ENCODE peak calls at places on chromosomes 4 and X, in four cellular contexts. M is Peyer's patch, E is K562, R is IMR-90. U is an unnamed sample.

GRCh38 chrX:92232182-92232581 is 453.0 kb downstream of the PCDH11X start:
- DNase-seq in M (no peak), E (no peak), R (peak; percentile 2), U (no peak)

GRCh38 chr4:141046255-141046654 is 87.0 kb downstream of the RNF150 start:
- DNase-seq in M (no peak), E (peak; percentile 2), R (peak; percentile 100), U (no peak)

GRCh38 chrX:152930516-152930915 is 32.6 kb downstream of the ZNF185 start:
- DNase-seq in M (no peak), E (no peak), R (no peak), U (no peak)

GRCh38 chr4:109553130-109553529 is 6.9 kb upstream of the MCUB start:
- DNase-seq in M (no peak), E (no peak), R (no peak), U (no peak)

GRCh38 chr4:1984406-1985191 is 24.2 kb downstream of the NELFA start:
- DNase-seq in M (no peak), E (no peak), R (no peak), U (peak; percentile 83)

GRCh38 chr4:118587116-118587869 is 97.9 kb upstream of the METTL14 start:
- DNase-seq in M (no peak), E (no peak), R (no peak), U (no peak)

GRCh38 chr4:77662396-77662795 is 56.8 kb downstream of the CXCL13 start:
- DNase-seq in M (no peak), E (no peak), R (no peak), U (no peak)

GRCh38 chrX:103562801-103563200 is 22.5 kb upstream of the TCEAL4 start:
- DNase-seq in M (no peak), E (no peak), R (no peak), U (no peak)

GRCh38 chrX:24574743-24575142 is 72.4 kb downstream of the PCYT1B start:
- DNase-seq in M (no peak), E (no peak), R (no peak), U (no peak)

GRCh38 chr4:23533859-23534258 is 356.0 kb downstream of the PPARGC1A start:
- DNase-seq in M (no peak), E (no peak), R (no peak), U (no peak)

GRCh38 chr4:6779667-6780565 is 2.6 kb upstream of the KIAA0232 start:
- DNase-seq in M (no peak), E (peak; percentile 24), R (peak; percentile 40), U (no peak)

GRCh38 chrX:69607616-69608015 is 8.3 kb upstream of the EDA start:
- DNase-seq in M (no peak), E (no peak), R (no peak), U (no peak)

GRCh38 chr4:113636877-113637276 is 124.7 kb downstream of the CAMK2D start:
- DNase-seq in M (no peak), E (peak; percentile 16), R (peak; percentile 62), U (no peak)

GRCh38 chr4:2292679-2293108 is 30.8 kb upstream of the MXD4 start:
- DNase-seq in M (no peak), E (no peak), R (peak; percentile 75), U (no peak)

GRCh38 chr4:89196056-89196674 is 84.8 kb downstream of the TIGD2 start:
- DNase-seq in M (no peak), E (peak; percentile 4), R (no peak), U (no peak)

GRCh38 chr4:15777697-15778096 is 431 bp upstream of the CD38 start:
- DNase-seq in M (no peak), E (no peak), R (no peak), U (no peak)

GRCh38 chrX:15269120-15269519 is 763 bp downstream of the ASB9 start:
- DNase-seq in M (no peak), E (no peak), R (no peak), U (no peak)

GRCh38 chrX:48960291-48960690 is 2.9 kb upstream of the OTUD5 start:
- DNase-seq in M (no peak), E (no peak), R (no peak), U (no peak)

GRCh38 chr4:117889978-117890377 is 144.3 kb upstream of the NDST3 start:
- DNase-seq in M (no peak), E (no peak), R (no peak), U (no peak)

GRCh38 chr4:10526431-10527222 is 69.4 kb upstream of the ZNF518B start:
- DNase-seq in M (no peak), E (peak; percentile 42), R (no peak), U (no peak)

GRCh38 chr4:184591070-184591677 is 58.1 kb downstream of the CASP3 start:
- DNase-seq in M (no peak), E (no peak), R (no peak), U (no peak)

GRCh38 chr4:101222156-101222845 is 125.0 kb downstream of the PPP3CA start:
- DNase-seq in M (no peak), E (no peak), R (peak; percentile 14), U (no peak)

GRCh38 chrX:130066975-130067615 is 43.2 kb downstream of the ELF4 start:
- DNase-seq in M (no peak), E (no peak), R (no peak), U (no peak)

GRCh38 chr4:157575339-157575738 is 354.8 kb downstream of the GRIA2 start:
- DNase-seq in M (no peak), E (no peak), R (no peak), U (no peak)

GRCh38 chr4:124061413-124061812 is 651.1 kb downstream of the ANKRD50 start:
- DNase-seq in M (no peak), E (no peak), R (peak; percentile 44), U (no peak)

GRCh38 chrX:139008185-139008584 is 296.7 kb upstream of the FGF13 start:
- DNase-seq in M (no peak), E (peak; percentile 20), R (no peak), U (no peak)

GRCh38 chrX:371907-372306 is 14.8 kb downstream of the PPP2R3B start:
- DNase-seq in M (no peak), E (peak; percentile 8), R (no peak), U (no peak)

GRCh38 chr4:13640149-13640671 is 12.7 kb upstream of the BOD1L1 start:
- DNase-seq in M (no peak), E (peak; percentile 7), R (peak; percentile 88), U (no peak)

GRCh38 chrX:118116308-118117068 is at the start of gene KLHL13:
- DNase-seq in M (peak; percentile 57), E (peak; percentile 48), R (peak; percentile 18), U (no peak)

GRCh38 chr4:7864685-7865084 is 75.0 kb downstream of the AFAP1 start:
- DNase-seq in M (no peak), E (no peak), R (no peak), U (no peak)

GRCh38 chr4:153038493-153039311 is 102.6 kb downstream of the FHDC1 start:
- DNase-seq in M (no peak), E (no peak), R (no peak), U (no peak)

GRCh38 chr4:99061048-99061447 is 27.5 kb downstream of the ADH5 start:
- DNase-seq in M (no peak), E (no peak), R (no peak), U (no peak)

GRCh38 chr4:187307131-187307530 is 583.5 kb upstream of the FAT1 start:
- DNase-seq in M (no peak), E (no peak), R (peak; percentile 48), U (no peak)

GRCh38 chrX:143854006-143854405 is 29.9 kb upstream of the UBE2NL start:
- DNase-seq in M (no peak), E (no peak), R (peak; percentile 11), U (no peak)

DNA sequence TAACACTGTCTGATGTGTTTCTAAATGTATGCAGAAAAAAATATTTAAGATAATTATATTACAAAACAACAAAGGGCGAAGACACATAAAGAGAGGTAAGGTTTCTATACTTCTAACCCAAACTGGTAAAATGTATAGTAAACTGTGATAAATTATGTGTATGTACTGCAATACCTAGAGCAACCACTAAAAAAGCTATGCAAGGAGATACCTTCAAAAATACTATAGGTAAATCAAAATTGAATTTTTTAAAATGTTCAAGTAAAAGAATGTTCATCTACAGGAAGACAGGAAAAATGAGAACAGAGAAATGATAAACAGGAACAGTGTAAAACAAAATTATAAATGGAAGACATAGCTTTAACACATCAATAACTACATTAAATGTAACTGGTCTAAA is 27.3 kb upstream of the RAI2 start:
- DNase-seq in M (no peak), E (no peak), R (no peak), U (no peak)
- TF ChIP-seq POLR2A in M (no peak), E (no peak), R (no peak), U (no peak)

GRCh38 chr4:95545526-95545925 is 3.2 kb downstream of the UNC5C start:
- DNase-seq in M (no peak), E (no peak), R (no peak), U (no peak)
- H3K4me3 ChIP-seq in M (no peak overlapping the region), E (no peak overlapping the region), R (no peak overlapping the region), U (no peak overlapping the region)

GRCh38 chrX:154547245-154548027 is at the start of gene IKBKG:
- DNase-seq in M (peak; percentile 91), E (peak; percentile 95), R (peak; percentile 86), U (peak; percentile 85)
- TF ChIP-seq POLR2A in M (peak; percentile 50), E (peak; percentile 78), R (peak; percentile 63), U (no peak)

DNA sequence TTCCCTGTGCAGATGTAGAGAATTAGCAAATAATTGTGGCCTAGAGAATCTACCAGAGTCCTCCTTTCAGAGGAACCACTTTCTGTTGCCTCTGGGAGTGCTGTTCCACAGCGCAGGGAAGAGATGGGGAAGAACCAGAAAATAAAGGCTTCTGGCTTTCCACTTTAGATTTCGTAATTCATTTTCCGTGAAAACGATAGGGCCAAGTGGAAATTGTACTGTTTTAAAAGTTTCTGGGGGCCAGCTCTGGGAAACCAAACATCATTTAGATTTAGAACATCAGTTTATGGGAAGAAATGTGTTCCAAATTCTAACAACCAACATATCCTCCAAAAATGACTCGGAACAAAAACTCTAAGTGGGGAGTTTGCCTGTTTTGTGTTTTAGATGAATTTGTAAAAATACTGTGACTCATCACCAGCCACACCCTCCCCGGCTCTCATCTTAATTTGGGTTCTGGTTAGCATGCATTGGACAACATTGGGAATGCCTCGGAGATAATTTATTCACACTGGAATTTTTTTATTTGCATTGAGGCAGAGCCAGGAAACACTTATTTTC is 65.2 kb upstream of the LNX1 start:
- DNase-seq in M (no peak), E (no peak), R (peak; percentile 21), U (peak; percentile 54)
- H3K4me3 ChIP-seq in M (no peak overlapping the region), E (no peak overlapping the region), R (no peak overlapping the region), U (no peak overlapping the region)

GRCh38 chr4:25861951-25862410 is 807 bp downstream of the SEL1L3 start:
- DNase-seq in M (peak; percentile 69), E (peak; percentile 59), R (peak; percentile 40), U (no peak)
- TF ChIP-seq POLR2A in M (no peak), E (peak; percentile 42), R (no peak), U (no peak)

DNA sequence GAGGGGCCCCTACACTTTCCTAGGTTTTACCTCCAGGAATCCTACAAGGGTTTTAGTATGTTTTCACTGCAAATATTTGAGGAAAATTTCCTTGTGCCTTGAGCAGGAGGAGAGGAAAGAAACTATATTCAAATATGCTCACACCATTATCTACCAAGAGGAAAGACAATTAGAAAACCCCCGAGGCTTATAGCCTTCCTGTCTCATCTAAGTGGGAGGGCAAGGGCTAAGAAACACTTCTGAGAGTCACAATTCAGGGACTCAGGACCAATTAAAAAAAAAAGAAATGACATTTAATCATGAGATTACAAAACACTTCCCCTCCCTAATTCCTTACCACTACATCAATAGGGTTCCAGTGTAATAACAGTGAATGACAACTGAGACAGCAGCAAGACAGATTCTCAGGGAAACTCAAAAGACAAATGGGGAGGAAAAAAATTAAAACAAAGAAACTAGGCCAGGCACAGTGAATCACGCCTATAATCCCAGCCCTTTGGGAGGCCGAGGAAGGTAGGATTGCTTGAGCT is 45.6 kb downstream of the ATRX start:
- DNase-seq in M (no peak), E (no peak), R (no peak), U (no peak)
- H3K4me3 ChIP-seq in M (no peak overlapping the region), E (no peak overlapping the region), R (no peak overlapping the region), U (no peak overlapping the region)

U was measured in lower leg skin.